ENCODE peak calls at places on chromosomes 11 and 22, in four cellular contexts. One of them, this sample, is unnamed.

GRCh38 chr11:108008656-108009496 is at the start of gene CUL5:
- DNase-seq in OCI-LY7: peak
- DNase-seq in brain microvascular endothelial cell: peak
- DNase-seq in activated CD8-positive, alpha-beta T cell treated with anti-CD3 and anti-CD28 coated beads for 36 hours: peak
- DNase-seq in this sample: peak

GRCh38 chr11:72724851-72725730 is 27.1 kb downstream of the ARAP1 start:
- DNase-seq in brain microvascular endothelial cell: peak
- DNase-seq in activated CD8-positive, alpha-beta T cell treated with anti-CD3 and anti-CD28 coated beads for 36 hours: peak
- DNase-seq in OCI-LY7: peak
- DNase-seq in this sample: peak

GRCh38 chr11:115656684-115657083 is 152.5 kb upstream of the CADM1 start:
- DNase-seq in brain microvascular endothelial cell: no peak
- DNase-seq in OCI-LY7: no peak
- DNase-seq in activated CD8-positive, alpha-beta T cell treated with anti-CD3 and anti-CD28 coated beads for 36 hours: no peak
- DNase-seq in this sample: no peak

GRCh38 chr22:29259253-29259899 is 8.4 kb downstream of the RHBDD3 start:
- DNase-seq in activated CD8-positive, alpha-beta T cell treated with anti-CD3 and anti-CD28 coated beads for 36 hours: no peak
- DNase-seq in OCI-LY7: no peak
- DNase-seq in brain microvascular endothelial cell: no peak
- DNase-seq in this sample: no peak

GRCh38 chr11:84819128-84819527 is 808.0 kb downstream of the DLG2 start:
- DNase-seq in activated CD8-positive, alpha-beta T cell treated with anti-CD3 and anti-CD28 coated beads for 36 hours: no peak
- DNase-seq in brain microvascular endothelial cell: peak
- DNase-seq in OCI-LY7: no peak
- DNase-seq in this sample: no peak

GRCh38 chr22:24051568-24051967 is 40.5 kb downstream of the CABIN1 start:
- DNase-seq in activated CD8-positive, alpha-beta T cell treated with anti-CD3 and anti-CD28 coated beads for 36 hours: no peak
- DNase-seq in OCI-LY7: no peak
- DNase-seq in brain microvascular endothelial cell: no peak
- DNase-seq in this sample: no peak

GRCh38 chr11:111977141-111978027 is 40.2 kb downstream of the DIXDC1 start:
- DNase-seq in OCI-LY7: no peak
- DNase-seq in brain microvascular endothelial cell: peak
- DNase-seq in activated CD8-positive, alpha-beta T cell treated with anti-CD3 and anti-CD28 coated beads for 36 hours: peak
- DNase-seq in this sample: peak

GRCh38 chr11:95143106-95143681 is 53.5 kb downstream of the ENDOD1 start:
- DNase-seq in OCI-LY7: no peak
- DNase-seq in brain microvascular endothelial cell: no peak
- DNase-seq in activated CD8-positive, alpha-beta T cell treated with anti-CD3 and anti-CD28 coated beads for 36 hours: no peak
- DNase-seq in this sample: no peak

GRCh38 chr11:17915500-17916143 is 97.2 kb downstream of the SERGEF start:
- DNase-seq in brain microvascular endothelial cell: no peak
- DNase-seq in OCI-LY7: no peak
- DNase-seq in activated CD8-positive, alpha-beta T cell treated with anti-CD3 and anti-CD28 coated beads for 36 hours: peak
- DNase-seq in this sample: no peak

GRCh38 chr11:68031136-68031459 is 617 bp downstream of the NDUFS8 start:
- DNase-seq in activated CD8-positive, alpha-beta T cell treated with anti-CD3 and anti-CD28 coated beads for 36 hours: peak
- DNase-seq in brain microvascular endothelial cell: no peak
- DNase-seq in OCI-LY7: no peak
- DNase-seq in this sample: no peak

GRCh38 chr11:121090145-121090721 is 10.8 kb upstream of the TECTA start:
- DNase-seq in activated CD8-positive, alpha-beta T cell treated with anti-CD3 and anti-CD28 coated beads for 36 hours: no peak
- DNase-seq in OCI-LY7: no peak
- DNase-seq in brain microvascular endothelial cell: no peak
- DNase-seq in this sample: no peak

GRCh38 chr11:16607675-16608644 is 130.5 kb upstream of the C11orf58 start:
- DNase-seq in OCI-LY7: no peak
- DNase-seq in activated CD8-positive, alpha-beta T cell treated with anti-CD3 and anti-CD28 coated beads for 36 hours: no peak
- DNase-seq in brain microvascular endothelial cell: peak
- DNase-seq in this sample: peak

GRCh38 chr11:69218946-69219720 is 63.4 kb downstream of the SMIM38 start:
- DNase-seq in brain microvascular endothelial cell: no peak
- DNase-seq in activated CD8-positive, alpha-beta T cell treated with anti-CD3 and anti-CD28 coated beads for 36 hours: no peak
- DNase-seq in OCI-LY7: no peak
- DNase-seq in this sample: no peak

GRCh38 chr22:25709758-25710157 is 32.2 kb upstream of the MYO18B start:
- DNase-seq in activated CD8-positive, alpha-beta T cell treated with anti-CD3 and anti-CD28 coated beads for 36 hours: peak
- DNase-seq in OCI-LY7: peak
- DNase-seq in brain microvascular endothelial cell: no peak
- DNase-seq in this sample: peak

GRCh38 chr11:57482782-57483569 is 22.6 kb downstream of the RTN4RL2 start:
- DNase-seq in OCI-LY7: peak
- DNase-seq in activated CD8-positive, alpha-beta T cell treated with anti-CD3 and anti-CD28 coated beads for 36 hours: peak
- DNase-seq in brain microvascular endothelial cell: peak
- DNase-seq in this sample: peak

GRCh38 chr11:123391646-123392348 is 38.3 kb upstream of the GRAMD1B start:
- DNase-seq in activated CD8-positive, alpha-beta T cell treated with anti-CD3 and anti-CD28 coated beads for 36 hours: no peak
- DNase-seq in brain microvascular endothelial cell: no peak
- DNase-seq in OCI-LY7: no peak
- DNase-seq in this sample: no peak

GRCh38 chr11:65486570-65487466 is 12.0 kb upstream of the MALAT1 start:
- DNase-seq in brain microvascular endothelial cell: no peak
- DNase-seq in OCI-LY7: no peak
- DNase-seq in activated CD8-positive, alpha-beta T cell treated with anti-CD3 and anti-CD28 coated beads for 36 hours: no peak
- DNase-seq in this sample: no peak

GRCh38 chr11:103596323-103596722 is 440.1 kb upstream of the DDI1 start:
- DNase-seq in brain microvascular endothelial cell: no peak
- DNase-seq in OCI-LY7: no peak
- DNase-seq in activated CD8-positive, alpha-beta T cell treated with anti-CD3 and anti-CD28 coated beads for 36 hours: no peak
- DNase-seq in this sample: no peak

GRCh38 chr11:94885581-94885980 is 87.8 kb downstream of the CWC15 start:
- DNase-seq in activated CD8-positive, alpha-beta T cell treated with anti-CD3 and anti-CD28 coated beads for 36 hours: no peak
- DNase-seq in brain microvascular endothelial cell: no peak
- DNase-seq in OCI-LY7: no peak
- DNase-seq in this sample: no peak

GRCh38 chr11:9858822-9859221 is 194.9 kb downstream of the SWAP70 start:
- DNase-seq in OCI-LY7: peak
- DNase-seq in brain microvascular endothelial cell: no peak
- DNase-seq in activated CD8-positive, alpha-beta T cell treated with anti-CD3 and anti-CD28 coated beads for 36 hours: no peak
- DNase-seq in this sample: no peak

GRCh38 chr11:80327971-80328614 is 887.3 kb upstream of the TENM4 start:
- DNase-seq in brain microvascular endothelial cell: no peak
- DNase-seq in OCI-LY7: no peak
- DNase-seq in activated CD8-positive, alpha-beta T cell treated with anti-CD3 and anti-CD28 coated beads for 36 hours: no peak
- DNase-seq in this sample: no peak

GRCh38 chr11:66020618-66021357 is 5.5 kb downstream of the CATSPER1 start:
- DNase-seq in brain microvascular endothelial cell: peak
- DNase-seq in activated CD8-positive, alpha-beta T cell treated with anti-CD3 and anti-CD28 coated beads for 36 hours: peak
- DNase-seq in OCI-LY7: no peak
- DNase-seq in this sample: no peak

GRCh38 chr11:130874955-130875531 is 41.2 kb downstream of the SNX19 start:
- DNase-seq in activated CD8-positive, alpha-beta T cell treated with anti-CD3 and anti-CD28 coated beads for 36 hours: no peak
- DNase-seq in brain microvascular endothelial cell: no peak
- DNase-seq in OCI-LY7: no peak
- DNase-seq in this sample: no peak

GRCh38 chr11:94171693-94172440 is 43.2 kb downstream of the PANX1 start:
- DNase-seq in OCI-LY7: peak
- DNase-seq in brain microvascular endothelial cell: peak
- DNase-seq in activated CD8-positive, alpha-beta T cell treated with anti-CD3 and anti-CD28 coated beads for 36 hours: peak
- DNase-seq in this sample: peak

GRCh38 chr11:120135838-120136237 is 2.1 kb downstream of the TRIM29 start:
- DNase-seq in brain microvascular endothelial cell: no peak
- DNase-seq in OCI-LY7: no peak
- DNase-seq in activated CD8-positive, alpha-beta T cell treated with anti-CD3 and anti-CD28 coated beads for 36 hours: no peak
- DNase-seq in this sample: no peak

GRCh38 chr11:73386026-73386425 is 9.8 kb downstream of the RELT start:
- DNase-seq in OCI-LY7: peak
- DNase-seq in activated CD8-positive, alpha-beta T cell treated with anti-CD3 and anti-CD28 coated beads for 36 hours: no peak
- DNase-seq in brain microvascular endothelial cell: no peak
- DNase-seq in this sample: peak

GRCh38 chr11:58788355-58789023 is 56.0 kb downstream of the GLYATL2 start:
- DNase-seq in brain microvascular endothelial cell: peak
- DNase-seq in OCI-LY7: peak
- DNase-seq in activated CD8-positive, alpha-beta T cell treated with anti-CD3 and anti-CD28 coated beads for 36 hours: peak
- DNase-seq in this sample: peak

GRCh38 chr11:111185259-111185658 is 60.3 kb upstream of the POU2AF2 start:
- DNase-seq in brain microvascular endothelial cell: no peak
- DNase-seq in OCI-LY7: peak
- DNase-seq in activated CD8-positive, alpha-beta T cell treated with anti-CD3 and anti-CD28 coated beads for 36 hours: no peak
- DNase-seq in this sample: no peak

GRCh38 chr11:84414936-84415335 is 1128.8 kb upstream of the CCDC90B start:
- DNase-seq in brain microvascular endothelial cell: no peak
- DNase-seq in OCI-LY7: no peak
- DNase-seq in activated CD8-positive, alpha-beta T cell treated with anti-CD3 and anti-CD28 coated beads for 36 hours: no peak
- DNase-seq in this sample: no peak

GRCh38 chr11:2762451-2762850 is 62.7 kb upstream of the KCNQ1OT1 start:
- DNase-seq in brain microvascular endothelial cell: no peak
- DNase-seq in OCI-LY7: no peak
- DNase-seq in activated CD8-positive, alpha-beta T cell treated with anti-CD3 and anti-CD28 coated beads for 36 hours: no peak
- DNase-seq in this sample: no peak

GRCh38 chr22:43844560-43845545 is 17.5 kb downstream of the SULT4A1 start:
- DNase-seq in brain microvascular endothelial cell: no peak
- DNase-seq in OCI-LY7: no peak
- DNase-seq in activated CD8-positive, alpha-beta T cell treated with anti-CD3 and anti-CD28 coated beads for 36 hours: no peak
- DNase-seq in this sample: no peak

GRCh38 chr11:1487851-1488574 is 1.4 kb upstream of the MOB2 start:
- DNase-seq in activated CD8-positive, alpha-beta T cell treated with anti-CD3 and anti-CD28 coated beads for 36 hours: no peak
- DNase-seq in OCI-LY7: no peak
- DNase-seq in brain microvascular endothelial cell: no peak
- DNase-seq in this sample: no peak

GRCh38 chr11:102306048-102306575 is 11.2 kb upstream of the BIRC3 start:
- DNase-seq in brain microvascular endothelial cell: no peak
- DNase-seq in activated CD8-positive, alpha-beta T cell treated with anti-CD3 and anti-CD28 coated beads for 36 hours: peak
- DNase-seq in OCI-LY7: no peak
- DNase-seq in this sample: no peak
- TF ChIP-seq CTCF in brain microvascular endothelial cell: peak
- TF ChIP-seq CTCF in activated CD8-positive, alpha-beta T cell treated with anti-CD3 and anti-CD28 coated beads for 36 hours: peak
- TF ChIP-seq CTCF in OCI-LY7: peak
- TF ChIP-seq CTCF in this sample: no peak

DNA sequence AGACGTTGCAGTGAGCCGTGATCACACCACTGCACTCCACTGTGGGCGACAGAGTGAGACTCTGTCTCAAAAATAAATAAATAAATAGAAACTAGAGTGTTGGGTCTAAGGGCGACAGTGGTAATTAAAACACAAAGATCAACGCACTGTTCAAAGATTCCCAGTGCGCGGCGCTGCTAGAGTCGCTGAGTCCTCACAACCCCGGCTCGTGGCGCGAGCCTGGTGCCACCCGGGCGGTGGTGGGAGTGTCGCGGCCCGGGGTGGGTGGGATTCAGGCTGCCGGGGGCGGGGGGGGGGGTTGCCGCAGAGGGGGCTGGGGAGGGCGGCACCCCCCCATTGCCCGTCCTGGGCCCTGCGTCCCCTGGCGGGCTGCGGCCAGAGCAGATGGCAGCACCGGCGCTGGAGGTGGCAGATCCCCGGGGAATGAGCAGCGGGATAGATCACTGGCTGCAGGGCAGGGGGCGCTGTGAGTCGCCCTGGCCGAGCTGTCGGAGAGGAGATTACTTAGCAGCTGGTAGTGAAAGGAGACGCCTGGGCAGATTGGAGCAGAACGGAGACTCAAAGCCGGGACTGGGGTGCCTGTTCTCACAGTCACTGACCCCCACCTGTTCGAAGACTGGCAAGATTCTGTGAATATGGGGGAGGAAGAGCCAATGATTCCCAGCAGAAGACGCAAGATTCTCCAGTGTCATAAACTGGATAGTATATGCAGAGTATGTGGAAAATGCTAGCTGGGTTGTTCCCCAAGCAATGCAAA is 30.2 kb upstream of the APOBEC3A start:
- DNase-seq in OCI-LY7: no peak
- DNase-seq in brain microvascular endothelial cell: peak
- DNase-seq in activated CD8-positive, alpha-beta T cell treated with anti-CD3 and anti-CD28 coated beads for 36 hours: peak
- DNase-seq in this sample: peak
- TF ChIP-seq CTCF in OCI-LY7: peak
- TF ChIP-seq CTCF in brain microvascular endothelial cell: peak
- TF ChIP-seq CTCF in activated CD8-positive, alpha-beta T cell treated with anti-CD3 and anti-CD28 coated beads for 36 hours: peak
- TF ChIP-seq CTCF in this sample: peak

DNA sequence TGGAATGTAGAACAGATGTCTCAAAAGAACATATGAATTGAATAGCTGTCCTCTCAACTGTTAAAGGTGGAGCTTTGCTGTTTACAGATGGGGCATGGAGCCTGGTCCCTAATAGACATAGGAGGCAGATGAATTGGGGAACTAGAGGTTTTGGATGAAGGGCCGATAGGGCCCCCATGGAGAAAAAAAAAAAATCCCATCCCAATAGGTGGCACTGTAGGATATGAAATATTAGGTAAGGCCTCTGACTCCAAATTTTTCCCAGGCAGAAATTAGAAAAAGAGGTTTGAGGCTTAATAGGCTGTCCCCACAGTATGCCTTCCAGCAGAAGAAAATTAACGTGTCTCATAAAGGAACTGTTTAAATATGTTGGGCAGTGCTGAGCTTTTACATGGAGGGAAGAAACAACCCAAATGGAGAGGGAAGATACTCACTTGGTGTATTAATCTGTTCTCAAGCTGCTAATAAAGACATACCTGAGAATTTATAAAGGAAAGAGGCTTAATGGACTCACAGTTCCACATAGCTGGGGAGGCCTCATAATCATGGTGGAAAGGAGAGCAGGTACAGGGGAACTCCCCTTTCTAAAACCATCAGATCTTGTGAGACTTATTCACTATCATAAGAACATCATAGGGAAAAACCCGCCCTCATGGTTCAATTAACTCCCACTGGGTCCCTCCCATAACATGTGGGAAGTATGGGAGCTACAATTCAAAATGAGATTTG is 30.1 kb upstream of the TMEM45B start:
- DNase-seq in OCI-LY7: peak
- DNase-seq in activated CD8-positive, alpha-beta T cell treated with anti-CD3 and anti-CD28 coated beads for 36 hours: no peak
- DNase-seq in brain microvascular endothelial cell: no peak
- DNase-seq in this sample: no peak
- TF ChIP-seq CTCF in OCI-LY7: peak
- TF ChIP-seq CTCF in activated CD8-positive, alpha-beta T cell treated with anti-CD3 and anti-CD28 coated beads for 36 hours: peak
- TF ChIP-seq CTCF in brain microvascular endothelial cell: peak
- TF ChIP-seq CTCF in this sample: no peak

GRCh38 chr11:46130286-46130937 is 9.2 kb upstream of the PHF21A start:
- DNase-seq in brain microvascular endothelial cell: no peak
- DNase-seq in activated CD8-positive, alpha-beta T cell treated with anti-CD3 and anti-CD28 coated beads for 36 hours: no peak
- DNase-seq in OCI-LY7: no peak
- DNase-seq in this sample: no peak

GRCh38 chr11:46129133-46129532 is 7.9 kb upstream of the PHF21A start:
- DNase-seq in OCI-LY7: no peak
- DNase-seq in activated CD8-positive, alpha-beta T cell treated with anti-CD3 and anti-CD28 coated beads for 36 hours: no peak
- DNase-seq in brain microvascular endothelial cell: no peak
- DNase-seq in this sample: no peak

GRCh38 chr11:46122955-46123354 is 1.7 kb upstream of the PHF21A start:
- DNase-seq in activated CD8-positive, alpha-beta T cell treated with anti-CD3 and anti-CD28 coated beads for 36 hours: no peak
- DNase-seq in brain microvascular endothelial cell: peak
- DNase-seq in OCI-LY7: no peak
- DNase-seq in this sample: no peak

GRCh38 chr11:46125284-46125683 is 4.0 kb upstream of the PHF21A start:
- DNase-seq in activated CD8-positive, alpha-beta T cell treated with anti-CD3 and anti-CD28 coated beads for 36 hours: no peak
- DNase-seq in OCI-LY7: no peak
- DNase-seq in brain microvascular endothelial cell: no peak
- DNase-seq in this sample: no peak

DNA sequence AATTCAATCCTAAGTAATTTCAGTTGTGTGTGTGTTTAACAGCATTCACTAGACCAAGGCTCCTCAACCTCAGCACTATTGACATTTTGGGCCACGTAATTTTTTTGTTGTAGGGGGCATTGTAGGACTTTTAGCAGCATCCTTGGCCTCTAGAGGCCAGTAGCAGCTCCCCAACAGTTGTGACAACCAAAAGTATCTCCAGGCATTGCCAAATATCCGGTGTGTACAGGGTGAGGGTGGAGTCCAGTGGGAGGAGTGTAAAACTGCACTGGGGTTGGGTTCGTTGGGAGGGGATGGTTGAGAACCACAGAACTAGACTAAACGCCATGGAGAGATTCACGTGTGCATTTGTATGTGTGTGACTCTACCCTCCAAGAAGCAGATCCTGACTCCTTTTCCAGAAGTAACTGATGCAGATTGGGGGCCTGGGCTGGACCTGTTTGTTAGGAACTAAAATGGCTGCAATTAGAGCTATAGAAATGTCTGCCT is 5.9 kb upstream of the PHF21A start:
- DNase-seq in OCI-LY7: peak
- DNase-seq in brain microvascular endothelial cell: peak
- DNase-seq in activated CD8-positive, alpha-beta T cell treated with anti-CD3 and anti-CD28 coated beads for 36 hours: peak
- DNase-seq in this sample: peak
- TF ChIP-seq CTCF in OCI-LY7: peak
- TF ChIP-seq CTCF in brain microvascular endothelial cell: peak
- TF ChIP-seq CTCF in activated CD8-positive, alpha-beta T cell treated with anti-CD3 and anti-CD28 coated beads for 36 hours: peak
- TF ChIP-seq CTCF in this sample: peak

This sample was measured in GM20000.